ENCODE peak calls at places on chromosome 11, in nine cellular contexts. I, Z, A, K, B, T, R, G and C are unnamed samples.

GRCh38 chr11:18772211-18772610 is 19.4 kb downstream of the PTPN5 start:
- DNase-seq in K (peak; percentile 28), A (no peak), R (peak; percentile 43), Z (no peak), I (no peak), B (no peak), G (no peak), T (no peak), C (no peak)

GRCh38 chr11:133928628-133929059 is 28.1 kb downstream of the IGSF9B start:
- DNase-seq in R (peak; percentile 14), G (no peak), A (no peak), T (no peak), B (peak; percentile 52), K (no peak), Z (no peak), I (no peak), C (no peak)

GRCh38 chr11:47986219-47986618 is 5.9 kb downstream of the PTPRJ start:
- DNase-seq in T (no peak), Z (no peak), K (no peak), R (no peak), G (no peak), I (no peak), A (no peak), B (no peak), C (no peak)

GRCh38 chr11:17513853-17514252 is 30.4 kb downstream of the USH1C start:
- DNase-seq in G (no peak), T (no peak), K (no peak), B (no peak), R (peak; percentile 47), A (no peak), I (no peak), Z (no peak), C (no peak)

GRCh38 chr11:27514558-27514957 is 8.0 kb upstream of the LIN7C start:
- DNase-seq in Z (peak; percentile 68), K (peak; percentile 55), A (no peak), T (no peak), I (no peak), B (no peak), G (no peak), R (peak; percentile 85), C (peak; percentile 45)

GRCh38 chr11:125167292-125167953 is 2.9 kb downstream of the PKNOX2 start:
- DNase-seq in B (no peak), K (peak; percentile 25), R (no peak), G (peak; percentile 28), I (no peak), T (peak; percentile 86), A (no peak), Z (no peak), C (peak; percentile 76)

GRCh38 chr11:8362899-8363298 is 99.2 kb upstream of the LMO1 start:
- DNase-seq in B (no peak), A (peak; percentile 31), G (no peak), K (no peak), T (no peak), Z (no peak), I (no peak), R (no peak), C (no peak)

GRCh38 chr11:67082071-67082791 is 25.6 kb downstream of the RHOD start:
- DNase-seq in I (peak; percentile 69), R (peak; percentile 22), G (no peak), A (no peak), T (no peak), Z (no peak), K (no peak), B (no peak), C (peak; percentile 27)

GRCh38 chr11:111719379-111719778 is 46.8 kb downstream of the PPP2R1B start:
- DNase-seq in Z (no peak), K (peak; percentile 47), G (no peak), I (no peak), R (peak; percentile 63), T (no peak), B (no peak), A (no peak), C (no peak)

GRCh38 chr11:42251984-42252383 is 792.5 kb upstream of the LRRC4C start:
- DNase-seq in T (no peak), K (no peak), B (no peak), R (no peak), G (no peak), Z (no peak), I (no peak), A (no peak), C (no peak)

GRCh38 chr11:129743029-129743846 is 72.4 kb upstream of the TMEM45B start:
- DNase-seq in I (no peak), Z (no peak), G (peak; percentile 58), R (peak; percentile 10), T (no peak), K (no peak), B (no peak), A (no peak), C (no peak)

GRCh38 chr11:46295312-46295995 is 18.0 kb downstream of the CREB3L1 start:
- DNase-seq in B (peak; percentile 85), T (peak; percentile 73), R (peak; percentile 93), K (peak; percentile 72), I (peak; percentile 96), G (no peak), A (peak; percentile 82), Z (peak; percentile 87), C (peak; percentile 85)

GRCh38 chr11:116217441-116217840 is 555.3 kb downstream of the BUD13 start:
- DNase-seq in A (no peak), G (peak; percentile 14), B (no peak), K (no peak), I (no peak), R (no peak), T (no peak), Z (no peak), C (no peak)

GRCh38 chr11:100639140-100639539 is 47.9 kb upstream of the ARHGAP42 start:
- DNase-seq in R (no peak), I (no peak), B (no peak), G (no peak), A (no peak), K (peak; percentile 83), Z (peak; percentile 27), T (no peak), C (peak; percentile 37)

DNA sequence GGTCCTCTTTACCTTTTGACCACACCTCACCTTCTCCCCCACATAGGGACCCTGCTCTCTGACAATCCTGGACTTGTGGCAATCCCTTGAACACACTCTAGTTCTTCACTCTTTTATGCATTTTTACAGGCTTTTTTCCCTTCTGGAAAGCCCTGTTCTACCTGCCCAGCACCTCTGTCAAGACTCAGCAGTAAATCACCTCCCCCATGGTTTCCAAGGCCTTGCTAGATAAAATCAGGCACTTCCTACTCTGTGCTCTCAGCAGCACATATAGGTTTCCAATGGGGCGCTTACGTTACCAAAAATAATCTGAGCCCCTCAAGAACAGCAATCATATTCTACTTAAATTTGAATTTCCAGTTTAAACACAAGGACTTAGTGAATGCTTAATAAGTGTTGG is 53.9 kb downstream of the ETS1 start:
- DNase-seq in Z (no peak), R (no peak), K (no peak), I (no peak), B (no peak), T (no peak), A (no peak), G (no peak), C (no peak)
- H3K27me3 ChIP-seq in Z (no peaks in the 10 kb centered on the region), R (no peaks in the 10 kb centered on the region), K (peaks cover 2% of the 10 kb centered on the region), I (no peaks in the 10 kb centered on the region), B (no peaks in the 10 kb centered on the region), T (peaks cover 12% of the 10 kb centered on the region), A (no peaks in the 10 kb centered on the region), G (no peaks in the 10 kb centered on the region), C (peaks cover 70% of the 10 kb centered on the region)

GRCh38 chr11:65810046-65810868 is 23.4 kb downstream of the OVOL1 start:
- DNase-seq in Z (no peak), G (no peak), I (no peak), A (no peak), B (no peak), K (no peak), T (no peak), R (no peak), C (no peak)

GRCh38 chr11:65814131-65814959 is 19.4 kb upstream of the SNX32 start:
- DNase-seq in K (peak; percentile 28), R (peak; percentile 21), T (no peak), B (no peak), I (no peak), Z (peak; percentile 37), A (peak; percentile 74), G (no peak), C (peak; percentile 51)

GRCh38 chr11:65809496-65809895 is 22.6 kb downstream of the OVOL1 start:
- DNase-seq in Z (no peak), K (no peak), I (no peak), G (no peak), A (no peak), R (no peak), B (no peak), T (no peak), C (no peak)

GRCh38 chr11:65808744-65809341 is 22.0 kb downstream of the OVOL1 start:
- DNase-seq in G (no peak), Z (no peak), R (no peak), A (no peak), I (no peak), B (no peak), T (no peak), K (no peak), C (no peak)

GRCh38 chr11:65811764-65812475 is 21.8 kb upstream of the SNX32 start:
- DNase-seq in Z (no peak), A (peak; percentile 83), G (no peak), T (no peak), R (no peak), K (no peak), I (no peak), B (no peak), C (no peak)
- H3K27me3 ChIP-seq in Z (no peaks in the 10 kb centered on the region), A (no peaks in the 10 kb centered on the region), G (no peaks in the 10 kb centered on the region), T (no peaks in the 10 kb centered on the region), R (peaks cover 4% of the 10 kb centered on the region), K (peaks cover 32% of the 10 kb centered on the region), I (peaks cover 37% of the 10 kb centered on the region), B (peaks cover 58% of the 10 kb centered on the region), C (no peaks in the 10 kb centered on the region)

GRCh38 chr11:112961751-112962747 is 829 bp downstream of the NCAM1 start:
- DNase-seq in T (peak; percentile 39), A (peak; percentile 63), R (peak; percentile 30), G (no peak), I (no peak), Z (peak; percentile 30), B (peak; percentile 75), K (no peak), C (peak; percentile 76)

GRCh38 chr11:112958670-112959069 is 2.5 kb upstream of the NCAM1 start:
- DNase-seq in I (no peak), K (no peak), B (no peak), R (peak; percentile 68), G (no peak), A (no peak), Z (no peak), T (no peak), C (no peak)

GRCh38 chr11:112962854-112963367 is 1.7 kb downstream of the NCAM1 start:
- DNase-seq in Z (peak; percentile 81), R (peak; percentile 47), I (no peak), B (peak; percentile 94), T (peak; percentile 65), G (no peak), A (peak; percentile 65), K (no peak), C (peak; percentile 8)

GRCh38 chr11:112963368-112963955 is 2.2 kb downstream of the NCAM1 start:
- DNase-seq in Z (no peak), B (peak; percentile 72), T (peak; percentile 72), G (no peak), K (no peak), R (no peak), I (no peak), A (peak; percentile 62), C (peak; percentile 65)

GRCh38 chr11:112961146-112961668 is at the start of gene NCAM1:
- DNase-seq in A (peak; percentile 66), G (peak; percentile 89), Z (peak; percentile 92), R (peak; percentile 36), T (peak; percentile 98), K (peak; percentile 23), B (peak; percentile 97), I (peak; percentile 21), C (peak; percentile 90)
- H3K27me3 ChIP-seq in A (peaks cover 74% of the 10 kb centered on the region), G (peaks cover 2% of the 10 kb centered on the region), Z (peaks cover 3% of the 10 kb centered on the region), R (peaks cover 64% of the 10 kb centered on the region), T (no peaks in the 10 kb centered on the region), K (peaks cover 32% of the 10 kb centered on the region), B (no peaks in the 10 kb centered on the region), I (peaks cover 15% of the 10 kb centered on the region), C (no peaks in the 10 kb centered on the region)

GRCh38 chr11:103086461-103086860 is 5.5 kb downstream of the DCUN1D5 start:
- DNase-seq in G (no peak), K (peak; percentile 36), I (peak; percentile 18), Z (no peak), A (no peak), R (peak; percentile 48), T (no peak), B (no peak), C (peak; percentile 20)
- H3K27me3 ChIP-seq in G (no peaks in the 10 kb centered on the region), K (no peaks in the 10 kb centered on the region), I (no peaks in the 10 kb centered on the region), Z (no peaks in the 10 kb centered on the region), A (no peaks in the 10 kb centered on the region), R (no peaks in the 10 kb centered on the region), T (no peaks in the 10 kb centered on the region), B (no peaks in the 10 kb centered on the region), C (no peaks in the 10 kb centered on the region)